ENCODE peak calls at places on chromosomes 6 and 20, in four cellular contexts. F is CD8-positive, alpha-beta T cell; L is sigmoid colon; T is brain microvascular endothelial cell. N is an unnamed sample.

GRCh38 chr20:23320317-23320716 is 30.3 kb upstream of the NXT1 start:
- DNase-seq in T (peak), L (no peak), F (no peak), N (peak)

GRCh38 chr6:5860849-5861248 is 145.9 kb downstream of the NRN1 start:
- DNase-seq in F (no peak), T (no peak), L (no peak), N (no peak)

GRCh38 chr20:52926505-52926904 is 45.7 kb upstream of the TSHZ2 start:
- DNase-seq in F (no peak), L (no peak), T (no peak), N (no peak)

GRCh38 chr20:50776122-50776795 is 18.6 kb upstream of the BCAS4 start:
- DNase-seq in F (no peak), T (no peak), L (peak), N (no peak)

GRCh38 chr6:52375780-52376556 is 14.0 kb downstream of the PAQR8 start:
- DNase-seq in L (no peak), F (no peak), T (no peak), N (no peak)

GRCh38 chr6:125375841-125376240 is 74.1 kb upstream of the HDDC2 start:
- DNase-seq in L (no peak), F (no peak), T (peak), N (peak)

GRCh38 chr6:41175084-41175483 is 12.2 kb upstream of the TREM2 start:
- DNase-seq in L (no peak), F (no peak), T (no peak), N (no peak)

GRCh38 chr6:13445005-13445743 is 42.2 kb downstream of the GFOD1 start:
- DNase-seq in L (peak), T (peak), F (no peak), N (no peak)

GRCh38 chr6:215335-216034 is 76.8 kb upstream of the DUSP22 start:
- DNase-seq in L (no peak), F (no peak), T (no peak), N (peak)

GRCh38 chr6:142692942-142693341 is 252.0 kb downstream of the HIVEP2 start:
- DNase-seq in L (peak), T (peak), F (peak), N (peak)

GRCh38 chr6:8181162-8181909 is 79.0 kb upstream of the EEF1E1 start:
- DNase-seq in F (no peak), T (no peak), L (no peak), N (no peak)

GRCh38 chr6:159969921-159970320 is 1.0 kb downstream of the IGF2R start:
- DNase-seq in L (peak), F (no peak), T (peak), N (peak)

GRCh38 chr20:58810116-58810878 is 40.4 kb downstream of the GNAS-AS1 start:
- DNase-seq in T (no peak), F (no peak), L (no peak), N (no peak)

GRCh38 chr6:37539706-37540352 is 40.1 kb upstream of the CCDC167 start:
- DNase-seq in L (no peak), T (no peak), F (no peak), N (no peak)

GRCh38 chr6:148203970-148204369 is 138.7 kb upstream of the SASH1 start:
- DNase-seq in L (no peak), T (peak), F (no peak), N (no peak)

GRCh38 chr6:34922177-34922663 is 33.2 kb downstream of the ANKS1A start:
- DNase-seq in L (no peak), F (no peak), T (peak), N (peak)

GRCh38 chr20:8287328-8287727 is 155.3 kb downstream of the PLCB1 start:
- DNase-seq in L (no peak), F (no peak), T (no peak), N (no peak)

GRCh38 chr6:64376394-64376793 is 740.8 kb downstream of the PHF3 start:
- DNase-seq in F (no peak), L (no peak), T (no peak), N (no peak)

GRCh38 chr6:89818977-89819335 is 638 bp downstream of the MDN1 start:
- DNase-seq in F (no peak), L (no peak), T (peak), N (peak)

GRCh38 chr20:49835031-49835430 is 22.4 kb downstream of the SLC9A8 start:
- DNase-seq in F (no peak), L (no peak), T (no peak), N (peak)

GRCh38 chr6:26561533-26562466 is 23.6 kb downstream of the HMGN4 start:
- DNase-seq in F (no peak), T (no peak), L (no peak), N (no peak)

GRCh38 chr6:11711644-11711993 is 67.0 kb downstream of the ADTRP start:
- DNase-seq in T (no peak), L (no peak), F (no peak), N (no peak)

DNA sequence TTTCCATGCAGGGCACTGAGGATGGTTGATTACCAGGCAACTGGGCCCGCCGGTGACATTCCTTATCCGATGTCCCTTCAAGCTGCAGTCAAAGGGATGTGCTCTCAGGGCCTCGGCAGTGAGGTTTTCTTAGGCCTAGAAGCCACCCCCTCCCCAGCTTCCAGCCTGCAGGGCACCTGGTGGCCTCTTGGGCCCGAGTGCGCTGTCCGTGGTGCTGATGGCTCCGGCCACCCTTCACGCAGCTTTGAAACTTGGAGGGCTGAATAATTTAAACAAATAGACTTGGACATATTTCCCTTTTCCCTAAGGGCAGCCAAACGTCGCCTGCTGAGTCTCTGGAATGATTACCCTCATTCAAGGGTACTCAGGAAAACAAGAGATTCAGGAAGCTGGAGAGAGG is 8.9 kb upstream of the MLN start:
- DNase-seq in T (peak), F (no peak), L (no peak), N (peak)
- TF ChIP-seq CTCF in T (peak), F (no peak), L (peak), N (peak)

DNA sequence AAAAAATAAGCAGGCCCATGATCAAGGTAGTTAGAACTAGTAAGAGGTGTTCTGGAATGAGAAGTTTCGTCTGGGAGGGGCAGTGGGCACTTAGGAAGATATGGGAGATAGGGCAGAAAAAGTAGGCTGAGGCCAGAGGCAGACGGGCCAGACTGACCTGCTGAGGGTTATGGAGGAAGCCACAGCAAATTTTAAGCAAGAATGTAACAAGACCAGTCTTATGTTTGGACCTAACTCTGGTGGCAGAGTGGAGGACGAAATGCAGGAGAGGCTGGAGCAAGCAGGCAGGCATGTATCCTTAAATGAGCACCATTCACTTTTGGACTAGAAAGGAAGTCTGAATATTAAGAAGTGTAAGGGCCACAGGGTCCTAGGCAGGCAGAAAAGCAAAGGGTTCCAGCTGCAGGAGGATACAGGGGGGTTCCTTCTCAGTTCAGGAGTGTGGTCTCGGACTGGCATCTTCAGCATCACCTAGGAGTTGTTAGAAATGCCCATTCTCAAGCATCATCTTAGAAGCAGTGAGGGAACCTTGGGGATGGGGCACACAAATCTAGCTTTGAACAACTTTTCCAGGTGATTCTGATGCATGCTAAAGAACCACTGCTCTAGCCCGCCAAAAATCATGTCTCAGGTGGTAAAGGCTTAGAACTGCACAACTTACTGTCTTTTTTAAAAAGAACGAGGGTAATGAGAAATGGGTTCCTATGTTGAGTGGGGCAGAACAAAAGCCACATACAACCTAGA is 1.7 kb upstream of the DSTN start:
- DNase-seq in L (no peak), F (no peak), T (no peak), N (no peak)
- H3K4me3 ChIP-seq in L (peak), F (no peak), T (peak), N (peak)

GRCh38 chr6:161395832-161396231 is 122.0 kb upstream of the AGPAT4 start:
- DNase-seq in L (no peak), F (no peak), T (no peak), N (no peak)
- TF ChIP-seq CTCF in L (no peak), F (no peak), T (no peak), N (no peak)

GRCh38 chr20:34705383-34706021 is 1.4 kb downstream of the TP53INP2 start:
- DNase-seq in L (no peak), T (peak), F (no peak), N (peak)

GRCh38 chr20:34705008-34705382 is 851 bp downstream of the TP53INP2 start:
- DNase-seq in F (no peak), L (no peak), T (peak), N (no peak)

GRCh38 chr20:34706912-34707784 is 3.0 kb downstream of the TP53INP2 start:
- DNase-seq in L (no peak), F (no peak), T (no peak), N (no peak)

GRCh38 chr20:34704177-34705007 is at the start of gene TP53INP2:
- DNase-seq in T (peak), L (peak), F (peak), N (peak)

GRCh38 chr20:34706022-34706875 is 2.1 kb downstream of the TP53INP2 start:
- DNase-seq in L (no peak), F (no peak), T (no peak), N (no peak)
- H3K4me3 ChIP-seq in L (no peak), F (no peak), T (no peak), N (no peak)

GRCh38 chr20:62056377-62056776 is 9.3 kb downstream of the TAF4 start:
- DNase-seq in T (no peak), F (no peak), L (no peak), N (no peak)
- TF ChIP-seq CTCF in T (no peak), F (no peak), L (no peak), N (no peak)

N was measured in foreskin fibroblast.